ENCODE peak calls at places on chromosome 7, in ten cellular contexts. One of them, this sample, is unnamed.

GRCh38 chr7:55070839-55071238 is 52.0 kb downstream of the EGFR start:
- DNase-seq in AG04450: no peak
- DNase-seq in GM13977: no peak
- DNase-seq in right lobe of liver: no peak
- DNase-seq in retinal pigment epithelial cell: no peak
- DNase-seq in cardiac muscle cell: no peak
- DNase-seq in thoracic aorta: no peak
- DNase-seq in neural crest cell: no peak
- DNase-seq in body of pancreas: no peak
- DNase-seq in HepG2: no peak
- DNase-seq in this sample: no peak

GRCh38 chr7:131800008-131800407 is 243.6 kb upstream of the PODXL start:
- DNase-seq in neural crest cell: no peak
- DNase-seq in AG04450: no peak
- DNase-seq in body of pancreas: no peak
- DNase-seq in right lobe of liver: no peak
- DNase-seq in cardiac muscle cell: no peak
- DNase-seq in retinal pigment epithelial cell: no peak
- DNase-seq in GM13977: no peak
- DNase-seq in HepG2: no peak
- DNase-seq in thoracic aorta: no peak
- DNase-seq in this sample: no peak

GRCh38 chr7:66894463-66895080 is 26.5 kb upstream of the TMEM248 start:
- DNase-seq in AG04450: no peak
- DNase-seq in thoracic aorta: no peak
- DNase-seq in neural crest cell: no peak
- DNase-seq in retinal pigment epithelial cell: no peak
- DNase-seq in HepG2: no peak
- DNase-seq in body of pancreas: no peak
- DNase-seq in right lobe of liver: no peak
- DNase-seq in GM13977: no peak
- DNase-seq in cardiac muscle cell: peak
- DNase-seq in this sample: no peak

GRCh38 chr7:7795736-7796135 is 77.3 kb upstream of the RPA3 start:
- DNase-seq in AG04450: no peak
- DNase-seq in HepG2: peak
- DNase-seq in cardiac muscle cell: no peak
- DNase-seq in neural crest cell: no peak
- DNase-seq in body of pancreas: no peak
- DNase-seq in retinal pigment epithelial cell: no peak
- DNase-seq in GM13977: no peak
- DNase-seq in right lobe of liver: no peak
- DNase-seq in thoracic aorta: no peak
- DNase-seq in this sample: peak

GRCh38 chr7:150811-151221 is 41.6 kb upstream of the FAM20C start:
- DNase-seq in retinal pigment epithelial cell: no peak
- DNase-seq in neural crest cell: no peak
- DNase-seq in body of pancreas: no peak
- DNase-seq in HepG2: no peak
- DNase-seq in cardiac muscle cell: peak
- DNase-seq in GM13977: no peak
- DNase-seq in thoracic aorta: no peak
- DNase-seq in AG04450: no peak
- DNase-seq in right lobe of liver: peak
- DNase-seq in this sample: no peak

GRCh38 chr7:112272921-112273561 is 66.5 kb downstream of the ZNF277 start:
- DNase-seq in body of pancreas: peak
- DNase-seq in GM13977: no peak
- DNase-seq in retinal pigment epithelial cell: no peak
- DNase-seq in neural crest cell: no peak
- DNase-seq in right lobe of liver: peak
- DNase-seq in cardiac muscle cell: peak
- DNase-seq in AG04450: no peak
- DNase-seq in HepG2: no peak
- DNase-seq in thoracic aorta: no peak
- DNase-seq in this sample: peak

GRCh38 chr7:129831424-129832058 is 121.2 kb downstream of the UBE2H start:
- DNase-seq in HepG2: peak
- DNase-seq in body of pancreas: no peak
- DNase-seq in GM13977: no peak
- DNase-seq in right lobe of liver: no peak
- DNase-seq in cardiac muscle cell: peak
- DNase-seq in retinal pigment epithelial cell: peak
- DNase-seq in AG04450: peak
- DNase-seq in neural crest cell: no peak
- DNase-seq in thoracic aorta: no peak
- DNase-seq in this sample: no peak

GRCh38 chr7:148921189-148921588 is 37.1 kb upstream of the EZH2 start:
- DNase-seq in HepG2: no peak
- DNase-seq in AG04450: no peak
- DNase-seq in cardiac muscle cell: no peak
- DNase-seq in thoracic aorta: no peak
- DNase-seq in body of pancreas: no peak
- DNase-seq in right lobe of liver: no peak
- DNase-seq in GM13977: no peak
- DNase-seq in retinal pigment epithelial cell: no peak
- DNase-seq in neural crest cell: no peak
- DNase-seq in this sample: no peak

GRCh38 chr7:31076641-31077310 is 24.7 kb downstream of the ADCYAP1R1 start:
- DNase-seq in GM13977: no peak
- DNase-seq in right lobe of liver: peak
- DNase-seq in retinal pigment epithelial cell: no peak
- DNase-seq in cardiac muscle cell: no peak
- DNase-seq in neural crest cell: no peak
- DNase-seq in HepG2: no peak
- DNase-seq in body of pancreas: no peak
- DNase-seq in thoracic aorta: no peak
- DNase-seq in AG04450: no peak
- DNase-seq in this sample: no peak

GRCh38 chr7:129454249-129454551 is 20.0 kb downstream of the STRIP2 start:
- DNase-seq in HepG2: no peak
- DNase-seq in body of pancreas: no peak
- DNase-seq in neural crest cell: no peak
- DNase-seq in GM13977: no peak
- DNase-seq in right lobe of liver: no peak
- DNase-seq in cardiac muscle cell: no peak
- DNase-seq in AG04450: no peak
- DNase-seq in retinal pigment epithelial cell: no peak
- DNase-seq in thoracic aorta: no peak
- DNase-seq in this sample: no peak

GRCh38 chr7:102472126-102473041 is 6.3 kb downstream of the POLR2J start:
- DNase-seq in body of pancreas: no peak
- DNase-seq in right lobe of liver: peak
- DNase-seq in cardiac muscle cell: no peak
- DNase-seq in thoracic aorta: no peak
- DNase-seq in neural crest cell: no peak
- DNase-seq in HepG2: no peak
- DNase-seq in GM13977: peak
- DNase-seq in AG04450: no peak
- DNase-seq in retinal pigment epithelial cell: no peak
- DNase-seq in this sample: no peak

GRCh38 chr7:102469351-102469971 is 4.7 kb downstream of the LRWD1 start:
- DNase-seq in HepG2: no peak
- DNase-seq in right lobe of liver: peak
- DNase-seq in cardiac muscle cell: no peak
- DNase-seq in body of pancreas: no peak
- DNase-seq in thoracic aorta: no peak
- DNase-seq in retinal pigment epithelial cell: no peak
- DNase-seq in AG04450: no peak
- DNase-seq in neural crest cell: no peak
- DNase-seq in GM13977: peak
- DNase-seq in this sample: no peak

GRCh38 chr7:102471791-102472125 is 7.0 kb downstream of the POLR2J start:
- DNase-seq in thoracic aorta: no peak
- DNase-seq in cardiac muscle cell: no peak
- DNase-seq in retinal pigment epithelial cell: no peak
- DNase-seq in neural crest cell: no peak
- DNase-seq in HepG2: no peak
- DNase-seq in right lobe of liver: peak
- DNase-seq in body of pancreas: no peak
- DNase-seq in GM13977: no peak
- DNase-seq in AG04450: no peak
- DNase-seq in this sample: no peak

GRCh38 chr7:102469972-102470825 is 5.4 kb downstream of the LRWD1 start:
- DNase-seq in retinal pigment epithelial cell: no peak
- DNase-seq in GM13977: peak
- DNase-seq in HepG2: no peak
- DNase-seq in cardiac muscle cell: no peak
- DNase-seq in right lobe of liver: peak
- DNase-seq in AG04450: no peak
- DNase-seq in thoracic aorta: no peak
- DNase-seq in body of pancreas: no peak
- DNase-seq in neural crest cell: no peak
- DNase-seq in this sample: no peak

GRCh38 chr7:102473271-102473991 is 5.3 kb downstream of the POLR2J start:
- DNase-seq in body of pancreas: no peak
- DNase-seq in HepG2: no peak
- DNase-seq in right lobe of liver: peak
- DNase-seq in cardiac muscle cell: no peak
- DNase-seq in AG04450: no peak
- DNase-seq in GM13977: no peak
- DNase-seq in thoracic aorta: no peak
- DNase-seq in neural crest cell: no peak
- DNase-seq in retinal pigment epithelial cell: no peak
- DNase-seq in this sample: no peak
- TF ChIP-seq CTCF in body of pancreas: no peak
- TF ChIP-seq CTCF in HepG2: no peak
- TF ChIP-seq CTCF in right lobe of liver: no peak
- TF ChIP-seq CTCF in cardiac muscle cell: no peak
- TF ChIP-seq CTCF in AG04450: no peak
- TF ChIP-seq CTCF in GM13977: no peak
- TF ChIP-seq CTCF in thoracic aorta: no peak
- TF ChIP-seq CTCF in neural crest cell: no peak
- TF ChIP-seq CTCF in retinal pigment epithelial cell: no peak
- TF ChIP-seq CTCF in this sample: no peak

GRCh38 chr7:106485919-106486318 is 175.0 kb downstream of the CCDC71L start:
- DNase-seq in AG04450: no peak
- DNase-seq in right lobe of liver: no peak
- DNase-seq in GM13977: no peak
- DNase-seq in retinal pigment epithelial cell: no peak
- DNase-seq in cardiac muscle cell: no peak
- DNase-seq in body of pancreas: no peak
- DNase-seq in thoracic aorta: no peak
- DNase-seq in HepG2: no peak
- DNase-seq in neural crest cell: no peak
- DNase-seq in this sample: no peak

GRCh38 chr7:106485031-106485551 is 175.9 kb downstream of the CCDC71L start:
- DNase-seq in GM13977: peak
- DNase-seq in retinal pigment epithelial cell: no peak
- DNase-seq in right lobe of liver: peak
- DNase-seq in body of pancreas: no peak
- DNase-seq in AG04450: peak
- DNase-seq in thoracic aorta: no peak
- DNase-seq in HepG2: no peak
- DNase-seq in neural crest cell: no peak
- DNase-seq in cardiac muscle cell: peak
- DNase-seq in this sample: no peak

GRCh38 chr7:106487892-106488291 is 173.1 kb downstream of the CCDC71L start:
- DNase-seq in HepG2: no peak
- DNase-seq in neural crest cell: no peak
- DNase-seq in cardiac muscle cell: no peak
- DNase-seq in thoracic aorta: no peak
- DNase-seq in right lobe of liver: no peak
- DNase-seq in retinal pigment epithelial cell: no peak
- DNase-seq in GM13977: no peak
- DNase-seq in body of pancreas: no peak
- DNase-seq in AG04450: no peak
- DNase-seq in this sample: no peak

GRCh38 chr7:106484562-106484961 is 176.4 kb downstream of the CCDC71L start:
- DNase-seq in thoracic aorta: no peak
- DNase-seq in cardiac muscle cell: peak
- DNase-seq in neural crest cell: no peak
- DNase-seq in retinal pigment epithelial cell: no peak
- DNase-seq in GM13977: no peak
- DNase-seq in HepG2: no peak
- DNase-seq in body of pancreas: peak
- DNase-seq in AG04450: no peak
- DNase-seq in right lobe of liver: no peak
- DNase-seq in this sample: peak

DNA sequence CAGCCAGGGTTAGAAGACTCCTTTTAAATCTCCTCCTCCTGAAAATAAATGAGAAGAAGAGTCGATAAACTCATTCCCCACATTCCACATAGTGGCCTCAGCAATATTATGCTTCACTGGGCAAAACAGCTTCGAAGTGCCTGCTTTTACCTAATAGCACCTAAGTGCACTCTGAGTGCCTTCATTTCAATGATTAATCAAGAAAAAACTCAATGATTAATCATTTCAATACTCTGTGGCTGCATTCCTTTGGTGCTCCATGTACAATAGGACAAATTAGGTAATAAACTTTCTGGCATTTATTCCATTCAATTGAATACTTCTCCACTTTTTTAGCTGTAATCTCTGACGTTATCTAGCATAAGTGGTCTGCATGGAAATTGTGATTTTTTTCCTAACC is 174.6 kb downstream of the CCDC71L start:
- DNase-seq in right lobe of liver: no peak
- DNase-seq in cardiac muscle cell: peak
- DNase-seq in retinal pigment epithelial cell: peak
- DNase-seq in HepG2: no peak
- DNase-seq in GM13977: no peak
- DNase-seq in body of pancreas: no peak
- DNase-seq in thoracic aorta: no peak
- DNase-seq in neural crest cell: no peak
- DNase-seq in AG04450: no peak
- DNase-seq in this sample: peak
- TF ChIP-seq CTCF in right lobe of liver: no peak
- TF ChIP-seq CTCF in cardiac muscle cell: no peak
- TF ChIP-seq CTCF in retinal pigment epithelial cell: no peak
- TF ChIP-seq CTCF in HepG2: no peak
- TF ChIP-seq CTCF in GM13977: no peak
- TF ChIP-seq CTCF in body of pancreas: no peak
- TF ChIP-seq CTCF in thoracic aorta: no peak
- TF ChIP-seq CTCF in neural crest cell: no peak
- TF ChIP-seq CTCF in AG04450: no peak
- TF ChIP-seq CTCF in this sample: no peak

GRCh38 chr7:30032310-30033125 is 4.3 kb downstream of the PLEKHA8 start:
- DNase-seq in cardiac muscle cell: peak
- DNase-seq in thoracic aorta: no peak
- DNase-seq in HepG2: no peak
- DNase-seq in neural crest cell: no peak
- DNase-seq in right lobe of liver: no peak
- DNase-seq in AG04450: peak
- DNase-seq in retinal pigment epithelial cell: no peak
- DNase-seq in body of pancreas: no peak
- DNase-seq in GM13977: no peak
- DNase-seq in this sample: no peak
- TF ChIP-seq CTCF in cardiac muscle cell: no peak
- TF ChIP-seq CTCF in thoracic aorta: no peak
- TF ChIP-seq CTCF in HepG2: no peak
- TF ChIP-seq CTCF in neural crest cell: no peak
- TF ChIP-seq CTCF in right lobe of liver: no peak
- TF ChIP-seq CTCF in AG04450: no peak
- TF ChIP-seq CTCF in retinal pigment epithelial cell: no peak
- TF ChIP-seq CTCF in body of pancreas: no peak
- TF ChIP-seq CTCF in GM13977: no peak
- TF ChIP-seq CTCF in this sample: no peak

DNA sequence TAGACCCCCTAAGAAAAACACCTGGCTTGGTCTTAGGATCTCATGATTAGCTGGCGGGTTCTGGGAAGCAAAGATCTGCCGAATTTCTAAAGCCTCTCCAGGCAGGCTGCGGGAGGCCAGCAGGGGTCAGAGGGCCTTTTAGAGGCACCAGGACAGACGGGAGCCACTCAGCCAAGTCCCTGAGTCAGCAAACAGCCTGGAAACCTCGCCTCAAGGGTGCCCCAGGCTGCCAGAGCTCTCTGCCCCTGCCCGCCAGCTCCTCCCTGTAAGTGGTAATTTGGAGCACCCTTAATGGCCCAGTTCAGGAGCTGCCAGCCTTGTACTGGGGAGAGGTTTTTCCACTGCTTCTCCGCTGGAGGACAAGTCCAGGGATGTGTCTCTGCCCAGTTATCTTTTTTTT is 88.7 kb downstream of the HIP1 start:
- DNase-seq in neural crest cell: no peak
- DNase-seq in GM13977: no peak
- DNase-seq in retinal pigment epithelial cell: no peak
- DNase-seq in thoracic aorta: no peak
- DNase-seq in body of pancreas: no peak
- DNase-seq in AG04450: no peak
- DNase-seq in right lobe of liver: peak
- DNase-seq in cardiac muscle cell: no peak
- DNase-seq in HepG2: no peak
- DNase-seq in this sample: no peak
- TF ChIP-seq CTCF in neural crest cell: no peak
- TF ChIP-seq CTCF in GM13977: no peak
- TF ChIP-seq CTCF in retinal pigment epithelial cell: no peak
- TF ChIP-seq CTCF in thoracic aorta: no peak
- TF ChIP-seq CTCF in body of pancreas: no peak
- TF ChIP-seq CTCF in AG04450: no peak
- TF ChIP-seq CTCF in right lobe of liver: peak
- TF ChIP-seq CTCF in cardiac muscle cell: no peak
- TF ChIP-seq CTCF in HepG2: peak
- TF ChIP-seq CTCF in this sample: no peak

This sample was measured in Calu3.